ENCODE peak calls at places on chromosomes 11 and 22, in eight cellular contexts. One of them, this sample, is unnamed.

GRCh38 chr22:26646158-26646557 is 11.2 kb upstream of the MIAT start:
- DNase-seq in KG1: no peak
- DNase-seq in fibroblast of lung: peak
- DNase-seq in activated T-cell treated with anti-CD3 and anti-CD28 coated beads, Interleukin-2, amount 50 U/mL, for 48 hours: no peak
- DNase-seq in left ventricle myocardium inferior: no peak
- DNase-seq in non-pigmented ciliary epithelial cell: no peak
- DNase-seq in choroid plexus epithelial cell: peak
- DNase-seq in caudate nucleus: no peak
- DNase-seq in this sample: no peak

GRCh38 chr11:45930031-45930794 is 7.8 kb downstream of the LARGE2 start:
- DNase-seq in non-pigmented ciliary epithelial cell: no peak
- DNase-seq in caudate nucleus: no peak
- DNase-seq in left ventricle myocardium inferior: peak
- DNase-seq in fibroblast of lung: no peak
- DNase-seq in KG1: no peak
- DNase-seq in activated T-cell treated with anti-CD3 and anti-CD28 coated beads, Interleukin-2, amount 50 U/mL, for 48 hours: no peak
- DNase-seq in choroid plexus epithelial cell: no peak
- DNase-seq in this sample: no peak

GRCh38 chr22:36455571-36456458 is 25.6 kb downstream of the TXN2 start:
- DNase-seq in non-pigmented ciliary epithelial cell: no peak
- DNase-seq in choroid plexus epithelial cell: no peak
- DNase-seq in caudate nucleus: no peak
- DNase-seq in KG1: no peak
- DNase-seq in activated T-cell treated with anti-CD3 and anti-CD28 coated beads, Interleukin-2, amount 50 U/mL, for 48 hours: no peak
- DNase-seq in left ventricle myocardium inferior: no peak
- DNase-seq in fibroblast of lung: no peak
- DNase-seq in this sample: no peak

GRCh38 chr22:40241200-40241763 is 63.6 kb downstream of the TNRC6B start:
- DNase-seq in fibroblast of lung: no peak
- DNase-seq in non-pigmented ciliary epithelial cell: no peak
- DNase-seq in left ventricle myocardium inferior: no peak
- DNase-seq in KG1: no peak
- DNase-seq in activated T-cell treated with anti-CD3 and anti-CD28 coated beads, Interleukin-2, amount 50 U/mL, for 48 hours: no peak
- DNase-seq in caudate nucleus: no peak
- DNase-seq in choroid plexus epithelial cell: no peak
- DNase-seq in this sample: no peak

GRCh38 chr11:27328602-27329001 is 34.4 kb downstream of the CCDC34 start:
- DNase-seq in choroid plexus epithelial cell: peak
- DNase-seq in activated T-cell treated with anti-CD3 and anti-CD28 coated beads, Interleukin-2, amount 50 U/mL, for 48 hours: no peak
- DNase-seq in non-pigmented ciliary epithelial cell: no peak
- DNase-seq in left ventricle myocardium inferior: no peak
- DNase-seq in KG1: no peak
- DNase-seq in caudate nucleus: no peak
- DNase-seq in fibroblast of lung: peak
- DNase-seq in this sample: no peak

GRCh38 chr22:19987394-19988306 is 29.0 kb downstream of the ARVCF start:
- DNase-seq in KG1: no peak
- DNase-seq in left ventricle myocardium inferior: no peak
- DNase-seq in choroid plexus epithelial cell: no peak
- DNase-seq in fibroblast of lung: no peak
- DNase-seq in non-pigmented ciliary epithelial cell: no peak
- DNase-seq in activated T-cell treated with anti-CD3 and anti-CD28 coated beads, Interleukin-2, amount 50 U/mL, for 48 hours: no peak
- DNase-seq in caudate nucleus: no peak
- DNase-seq in this sample: no peak

GRCh38 chr11:60251485-60252207 is 8.7 kb upstream of the MS4A4E start:
- DNase-seq in activated T-cell treated with anti-CD3 and anti-CD28 coated beads, Interleukin-2, amount 50 U/mL, for 48 hours: peak
- DNase-seq in non-pigmented ciliary epithelial cell: peak
- DNase-seq in left ventricle myocardium inferior: no peak
- DNase-seq in caudate nucleus: no peak
- DNase-seq in KG1: peak
- DNase-seq in fibroblast of lung: no peak
- DNase-seq in choroid plexus epithelial cell: peak
- DNase-seq in this sample: peak

GRCh38 chr11:2944953-2945756 is 15.9 kb upstream of the PHLDA2 start:
- DNase-seq in fibroblast of lung: peak
- DNase-seq in left ventricle myocardium inferior: peak
- DNase-seq in caudate nucleus: peak
- DNase-seq in choroid plexus epithelial cell: peak
- DNase-seq in KG1: no peak
- DNase-seq in activated T-cell treated with anti-CD3 and anti-CD28 coated beads, Interleukin-2, amount 50 U/mL, for 48 hours: no peak
- DNase-seq in non-pigmented ciliary epithelial cell: peak
- DNase-seq in this sample: peak

GRCh38 chr11:77346906-77347603 is 45.6 kb upstream of the GDPD4 start:
- DNase-seq in caudate nucleus: no peak
- DNase-seq in activated T-cell treated with anti-CD3 and anti-CD28 coated beads, Interleukin-2, amount 50 U/mL, for 48 hours: no peak
- DNase-seq in KG1: no peak
- DNase-seq in choroid plexus epithelial cell: peak
- DNase-seq in fibroblast of lung: peak
- DNase-seq in non-pigmented ciliary epithelial cell: peak
- DNase-seq in left ventricle myocardium inferior: no peak
- DNase-seq in this sample: no peak

GRCh38 chr11:62142921-62143320 is 19.1 kb downstream of the INCENP start:
- DNase-seq in activated T-cell treated with anti-CD3 and anti-CD28 coated beads, Interleukin-2, amount 50 U/mL, for 48 hours: no peak
- DNase-seq in caudate nucleus: no peak
- DNase-seq in choroid plexus epithelial cell: no peak
- DNase-seq in left ventricle myocardium inferior: no peak
- DNase-seq in KG1: no peak
- DNase-seq in non-pigmented ciliary epithelial cell: no peak
- DNase-seq in fibroblast of lung: no peak
- DNase-seq in this sample: no peak

GRCh38 chr22:37498289-37498909 is 12.2 kb upstream of the MFNG start:
- DNase-seq in choroid plexus epithelial cell: peak
- DNase-seq in KG1: peak
- DNase-seq in fibroblast of lung: no peak
- DNase-seq in non-pigmented ciliary epithelial cell: no peak
- DNase-seq in left ventricle myocardium inferior: no peak
- DNase-seq in activated T-cell treated with anti-CD3 and anti-CD28 coated beads, Interleukin-2, amount 50 U/mL, for 48 hours: peak
- DNase-seq in caudate nucleus: no peak
- DNase-seq in this sample: no peak

GRCh38 chr11:118988280-118988679 is 9.7 kb upstream of the CENATAC start:
- DNase-seq in KG1: no peak
- DNase-seq in non-pigmented ciliary epithelial cell: no peak
- DNase-seq in fibroblast of lung: no peak
- DNase-seq in choroid plexus epithelial cell: no peak
- DNase-seq in activated T-cell treated with anti-CD3 and anti-CD28 coated beads, Interleukin-2, amount 50 U/mL, for 48 hours: no peak
- DNase-seq in left ventricle myocardium inferior: no peak
- DNase-seq in caudate nucleus: no peak
- DNase-seq in this sample: no peak

GRCh38 chr11:73178092-73178539 is 36.0 kb upstream of the FCHSD2 start:
- DNase-seq in non-pigmented ciliary epithelial cell: peak
- DNase-seq in fibroblast of lung: peak
- DNase-seq in left ventricle myocardium inferior: peak
- DNase-seq in KG1: peak
- DNase-seq in activated T-cell treated with anti-CD3 and anti-CD28 coated beads, Interleukin-2, amount 50 U/mL, for 48 hours: peak
- DNase-seq in caudate nucleus: peak
- DNase-seq in choroid plexus epithelial cell: peak
- DNase-seq in this sample: peak

GRCh38 chr22:50416996-50417395 is 57.8 kb downstream of the SBF1 start:
- DNase-seq in left ventricle myocardium inferior: no peak
- DNase-seq in non-pigmented ciliary epithelial cell: no peak
- DNase-seq in activated T-cell treated with anti-CD3 and anti-CD28 coated beads, Interleukin-2, amount 50 U/mL, for 48 hours: no peak
- DNase-seq in KG1: no peak
- DNase-seq in caudate nucleus: no peak
- DNase-seq in fibroblast of lung: no peak
- DNase-seq in choroid plexus epithelial cell: no peak
- DNase-seq in this sample: peak

GRCh38 chr22:39416319-39416718 is 16.7 kb downstream of the TAB1 start:
- DNase-seq in activated T-cell treated with anti-CD3 and anti-CD28 coated beads, Interleukin-2, amount 50 U/mL, for 48 hours: no peak
- DNase-seq in non-pigmented ciliary epithelial cell: no peak
- DNase-seq in KG1: no peak
- DNase-seq in fibroblast of lung: no peak
- DNase-seq in left ventricle myocardium inferior: no peak
- DNase-seq in caudate nucleus: no peak
- DNase-seq in choroid plexus epithelial cell: peak
- DNase-seq in this sample: no peak

GRCh38 chr11:128061321-128061871 is 526.0 kb downstream of the ETS1 start:
- DNase-seq in KG1: no peak
- DNase-seq in left ventricle myocardium inferior: no peak
- DNase-seq in fibroblast of lung: peak
- DNase-seq in activated T-cell treated with anti-CD3 and anti-CD28 coated beads, Interleukin-2, amount 50 U/mL, for 48 hours: no peak
- DNase-seq in choroid plexus epithelial cell: no peak
- DNase-seq in caudate nucleus: no peak
- DNase-seq in non-pigmented ciliary epithelial cell: no peak
- DNase-seq in this sample: no peak

GRCh38 chr11:132589802-132590201 is 942.5 kb downstream of the OPCML start:
- DNase-seq in KG1: no peak
- DNase-seq in activated T-cell treated with anti-CD3 and anti-CD28 coated beads, Interleukin-2, amount 50 U/mL, for 48 hours: no peak
- DNase-seq in fibroblast of lung: no peak
- DNase-seq in left ventricle myocardium inferior: no peak
- DNase-seq in choroid plexus epithelial cell: no peak
- DNase-seq in non-pigmented ciliary epithelial cell: no peak
- DNase-seq in caudate nucleus: no peak
- DNase-seq in this sample: no peak